ENCODE peak calls at places on chromosomes 3 and 15, in eight cellular contexts. G, T, A, V, Q, P, K and W are unnamed samples.

GRCh38 chr3:105823149-105823866 is 45.5 kb downstream of the CBLB start:
- DNase-seq in G (no peak), T (no peak), A (no peak), V (no peak), Q (no peak), P (no peak), K (no peak), W (no peak)

GRCh38 chr3:122668930-122669730 is 11.5 kb upstream of the PARP14 start:
- DNase-seq in G (no peak), T (no peak), A (no peak), V (no peak), Q (no peak), P (no peak), K (no peak), W (no peak)

GRCh38 chr3:197490098-197490497 is 65.7 kb downstream of the BDH1 start:
- DNase-seq in G (no peak), T (no peak), A (no peak), V (no peak), Q (no peak), P (no peak), K (no peak), W (no peak)

GRCh38 chr15:31327674-31328424 is 1.2 kb downstream of the KLF13 start:
- DNase-seq in G (no peak), T (peak), A (peak), V (peak), Q (no peak), P (peak), K (peak), W (peak)

GRCh38 chr3:40043444-40043755 is 234.0 kb downstream of the MYRIP start:
- DNase-seq in G (no peak), T (no peak), A (no peak), V (no peak), Q (no peak), P (peak), K (no peak), W (no peak)

GRCh38 chr3:187642861-187643260 is 27.3 kb downstream of the SST start:
- DNase-seq in G (no peak), T (no peak), A (no peak), V (no peak), Q (no peak), P (no peak), K (no peak), W (no peak)

GRCh38 chr15:76337047-76337738 is 620 bp downstream of the ISL2 start:
- DNase-seq in G (no peak), T (peak), A (peak), V (no peak), Q (no peak), P (no peak), K (no peak), W (no peak)

GRCh38 chr15:36632196-36632595 is 52.8 kb downstream of the CDIN1 start:
- DNase-seq in G (no peak), T (no peak), A (no peak), V (no peak), Q (no peak), P (no peak), K (no peak), W (no peak)

GRCh38 chr15:84863480-84864428 is 20.7 kb upstream of the SLC28A1 start:
- DNase-seq in G (no peak), T (no peak), A (no peak), V (no peak), Q (no peak), P (no peak), K (no peak), W (no peak)

GRCh38 chr15:42069496-42070275 is 24.7 kb downstream of the PLA2G4D start:
- DNase-seq in G (peak), T (no peak), A (no peak), V (no peak), Q (no peak), P (no peak), K (no peak), W (no peak)